ENCODE peak calls at places on chromosome 4, in four cellular contexts. R is small intestine, K is right cardiac atrium, H is psoas muscle. F is an unnamed sample. For H3K4me1, the result is how much of the 10 kb centered on the place peaks cover.

GRCh38 chr4:16745009-16745408 is 153.4 kb downstream of the LDB2 start:
- DNase-seq in H (no peak), K (peak), R (no peak), F (no peak)

GRCh38 chr4:89939994-89940393 is 45.3 kb downstream of the MMRN1 start:
- DNase-seq in R (no peak), K (peak), H (no peak), F (no peak)

GRCh38 chr4:5554376-5554775 is 154.0 kb downstream of the EVC2 start:
- DNase-seq in R (no peak), H (no peak), K (no peak), F (no peak)

GRCh38 chr4:73713650-73714049 is 26.7 kb upstream of the CXCL8 start:
- DNase-seq in K (no peak), R (no peak), H (no peak), F (no peak)

GRCh38 chr4:138558886-138559285 is 316.7 kb upstream of the SLC7A11 start:
- DNase-seq in K (no peak), R (no peak), H (no peak), F (no peak)

GRCh38 chr4:112296949-112297483 is at the start of gene ALPK1:
- DNase-seq in R (peak), H (no peak), K (no peak), F (no peak)

GRCh38 chr4:1315838-1316536 is 26.3 kb downstream of the MAEA start:
- DNase-seq in R (no peak), H (peak), K (no peak), F (no peak)

GRCh38 chr4:136935305-136935704 is 597.0 kb downstream of the PCDH18 start:
- DNase-seq in R (no peak), K (no peak), H (no peak), F (no peak)

GRCh38 chr4:123621072-123621705 is 224.6 kb downstream of the SPRY1 start:
- DNase-seq in R (no peak), H (peak), K (peak), F (no peak)

GRCh38 chr4:26780524-26780923 is 80.1 kb upstream of the STIM2 start:
- DNase-seq in H (no peak), R (no peak), K (no peak), F (no peak)

GRCh38 chr4:15420642-15421041 is 7.2 kb upstream of the C1QTNF7 start:
- DNase-seq in K (no peak), R (no peak), H (no peak), F (no peak)

GRCh38 chr4:62402088-62402806 is 1202.1 kb downstream of the ADGRL3 start:
- DNase-seq in R (no peak), H (no peak), K (no peak), F (no peak)

GRCh38 chr4:85368932-85369331 is 106.0 kb upstream of the ARHGAP24 start:
- DNase-seq in H (no peak), R (no peak), K (no peak), F (no peak)

GRCh38 chr4:121632686-121633085 is 64.1 kb downstream of the ANXA5 start:
- DNase-seq in H (no peak), R (no peak), K (no peak), F (no peak)

GRCh38 chr4:84944952-84945351 is 21.5 kb downstream of the WDFY3 start:
- DNase-seq in K (no peak), H (no peak), R (no peak), F (no peak)

GRCh38 chr4:92953462-92953861 is 649.7 kb downstream of the GRID2 start:
- DNase-seq in K (no peak), R (no peak), H (no peak), F (no peak)

GRCh38 chr4:107034982-107035710 is 967 bp downstream of the DKK2 start:
- DNase-seq in H (peak), R (no peak), K (peak), F (peak)

GRCh38 chr4:75623036-75623435 is 7.3 kb downstream of the CDKL2 start:
- DNase-seq in R (no peak), H (no peak), K (no peak), F (no peak)

DNA sequence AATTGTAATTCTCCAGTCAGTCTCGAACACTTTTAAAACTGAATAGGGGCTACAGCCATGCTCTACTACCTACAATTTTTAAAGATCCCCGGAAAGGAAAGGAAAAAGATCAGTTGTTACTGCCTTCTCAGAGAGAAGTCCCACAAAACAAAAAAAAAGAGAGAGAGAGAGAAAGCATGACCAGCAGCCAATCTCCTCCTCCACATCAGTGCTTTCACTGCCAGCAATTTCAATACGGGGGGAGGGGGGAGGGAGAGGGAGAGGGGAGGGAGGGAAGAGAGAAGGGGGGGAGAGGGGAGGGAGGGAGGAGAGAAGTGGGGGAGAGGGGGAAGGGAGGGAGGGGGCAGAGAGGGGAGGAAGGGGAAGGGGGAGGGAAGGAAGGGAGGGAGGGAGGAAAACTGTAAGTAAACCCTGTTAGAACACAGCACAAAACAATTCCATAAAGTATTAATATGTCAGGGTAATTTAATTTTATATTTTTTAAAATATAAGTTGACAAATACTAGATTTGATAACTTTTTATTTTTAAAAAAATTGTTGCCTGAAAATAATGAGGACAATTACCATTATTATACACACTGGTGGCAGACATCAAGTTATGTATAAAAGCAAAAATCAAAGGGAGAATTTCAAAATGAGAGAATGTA is 108.0 kb downstream of the LRBA start:
- DNase-seq in H (no peak), R (no peak), K (no peak), F (no peak)
- H3K4me1 ChIP-seq in H (under half), R (under half), K (under half), F (under half)

DNA sequence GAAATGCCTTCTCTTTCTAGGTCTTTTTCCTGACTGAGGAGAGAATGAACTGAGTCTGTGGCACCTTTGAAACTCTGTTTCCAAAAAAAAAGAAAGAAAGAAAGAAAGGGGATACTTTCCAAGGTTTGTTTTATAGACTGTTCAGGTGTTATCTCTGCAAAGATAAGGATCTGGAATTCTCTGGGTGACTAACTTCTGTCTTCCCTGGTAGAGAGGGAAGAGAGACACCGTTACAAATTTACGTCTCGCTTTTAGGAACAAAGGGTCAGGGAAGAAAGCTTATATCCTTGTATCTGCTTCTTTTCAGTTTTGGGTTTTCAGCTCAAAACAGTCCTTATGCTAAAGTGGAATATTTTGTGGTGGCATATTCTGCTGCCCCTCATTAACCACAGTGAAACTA is 314.1 kb downstream of the RAPGEF2 start:
- DNase-seq in K (no peak), R (no peak), H (no peak), F (no peak)
- H3K4me1 ChIP-seq in K (under half), R (under half), H (under half), F (under half)

GRCh38 chr4:159175989-159176375 is 73.1 kb downstream of the RAPGEF2 start:
- DNase-seq in H (no peak), K (no peak), R (no peak), F (no peak)

GRCh38 chr4:159177265-159178146 is 74.6 kb downstream of the RAPGEF2 start:
- DNase-seq in R (no peak), H (no peak), K (no peak), F (no peak)

GRCh38 chr4:159174645-159175147 is 71.8 kb downstream of the RAPGEF2 start:
- DNase-seq in R (no peak), H (no peak), K (no peak), F (no peak)

GRCh38 chr4:159178147-159178541 is 75.3 kb downstream of the RAPGEF2 start:
- DNase-seq in H (no peak), K (no peak), R (no peak), F (no peak)

DNA sequence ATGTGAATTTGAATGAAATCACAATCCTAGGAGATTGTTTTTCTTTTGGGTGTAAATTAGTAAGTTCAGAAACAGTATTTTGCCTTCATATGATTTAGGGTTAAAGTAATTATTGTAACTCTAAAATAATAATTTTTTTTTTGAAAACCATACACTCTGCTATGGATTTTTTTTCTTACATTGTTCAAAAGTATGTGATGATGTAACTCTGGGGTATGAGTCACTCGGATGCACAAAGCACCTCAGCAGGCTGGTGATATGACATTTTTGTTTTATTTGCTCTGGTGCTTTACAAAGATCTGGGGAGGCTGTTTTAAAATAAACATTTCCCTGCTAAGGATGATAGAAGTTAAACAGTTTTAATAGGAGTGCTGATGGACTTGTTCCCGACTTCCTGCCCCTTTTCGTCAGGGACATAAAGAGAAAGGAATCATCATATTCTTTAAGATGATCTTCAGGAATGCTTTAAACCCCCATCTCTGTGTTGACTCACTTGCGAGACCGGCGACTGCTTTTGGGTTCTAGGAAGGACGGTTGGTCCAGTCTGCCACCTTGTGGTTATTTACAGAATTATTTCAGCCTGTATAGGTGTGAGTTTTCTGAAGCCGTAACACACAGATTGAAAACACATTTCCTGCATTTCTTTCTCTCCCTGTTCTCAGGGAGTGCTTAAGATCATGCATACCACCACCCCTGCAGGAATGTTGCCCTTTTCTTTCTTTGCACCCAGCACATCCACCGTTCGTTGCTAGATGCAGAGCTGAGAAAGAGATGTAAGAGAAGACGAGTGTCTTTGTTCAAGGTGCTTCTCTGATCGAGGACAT is 72.5 kb downstream of the RAPGEF2 start:
- DNase-seq in H (peak), K (peak), R (peak), F (peak)
- H3K4me1 ChIP-seq in H (half or more), K (under half), R (under half), F (under half)

DNA sequence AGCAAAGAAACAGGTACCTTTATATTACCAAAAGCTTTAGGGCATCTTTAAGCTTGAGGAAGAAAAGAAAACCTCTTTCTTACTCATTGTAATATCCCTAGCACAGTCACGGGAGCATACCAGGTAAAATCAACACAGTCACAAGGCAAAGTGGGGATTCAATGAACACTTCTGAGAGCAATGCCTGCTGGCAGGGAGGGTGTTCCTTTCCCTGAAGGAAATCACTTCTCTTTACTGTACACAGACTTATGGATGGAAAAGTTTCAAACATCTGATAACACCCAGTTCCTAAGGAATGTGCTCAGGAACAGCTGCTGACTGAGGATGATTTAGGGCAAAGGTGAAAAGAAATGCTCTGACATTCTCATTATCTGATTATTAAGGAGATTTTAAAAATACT is 94.8 kb downstream of the MAML3 start:
- DNase-seq in K (no peak), H (no peak), R (no peak), F (no peak)
- H3K4me1 ChIP-seq in K (under half), H (under half), R (under half), F (under half)

F was measured in H9.